ENCODE peak calls at places on chromosomes 13 and 19, in five cellular contexts. Q is IMR-90, J is K562, K is H1, Z is HepG2. U is an unnamed sample.

GRCh38 chr13:110305949-110306339 is 1.0 kb downstream of the COL4A1 start:
- DNase-seq in Z (no peak), K (no peak), J (no peak), Q (no peak), U (no peak)

GRCh38 chr19:19539738-19540703 is 2.0 kb downstream of the CILP2 start:
- DNase-seq in Z (no peak), J (peak; percentile 92), K (peak; percentile 94), Q (peak; percentile 46), U (peak; percentile 52)

GRCh38 chr19:19064811-19065745 is 1.3 kb downstream of the SLC25A42 start:
- DNase-seq in J (peak; percentile 54), Z (no peak), Q (no peak), K (no peak), U (no peak)

GRCh38 chr13:100089633-100090032 is 740 bp downstream of the PCCA start:
- DNase-seq in K (no peak), Q (peak; percentile 34), J (peak; percentile 10), Z (no peak), U (no peak)

GRCh38 chr19:15776991-15777787 is 10.3 kb upstream of the OR10H5 start:
- DNase-seq in Q (no peak), K (no peak), J (no peak), Z (no peak), U (no peak)

GRCh38 chr13:49292742-49293498 is 45.2 kb downstream of the CDADC1 start:
- DNase-seq in J (peak; percentile 78), K (no peak), Q (peak; percentile 96), Z (no peak), U (no peak)

GRCh38 chr13:42420304-42420703 is 148.4 kb downstream of the AKAP11 start:
- DNase-seq in K (no peak), J (no peak), Q (no peak), Z (no peak), U (no peak)

GRCh38 chr13:30033681-30034447 is 183.4 kb upstream of the UBL3 start:
- DNase-seq in Q (peak; percentile 97), J (no peak), Z (no peak), K (no peak), U (peak; percentile 29)

GRCh38 chr19:16575861-16576689 is 3.9 kb upstream of the SLC35E1 start:
- DNase-seq in Z (no peak), K (no peak), Q (no peak), J (no peak), U (no peak)

GRCh38 chr13:23044906-23045305 is 135.9 kb upstream of the SGCG start:
- DNase-seq in Z (no peak), Q (no peak), J (no peak), K (no peak), U (no peak)

GRCh38 chr13:71922191-71922590 is 55.2 kb upstream of the DACH1 start:
- DNase-seq in Q (no peak), J (no peak), Z (no peak), K (no peak), U (no peak)

GRCh38 chr13:66534561-66534960 is 695.6 kb downstream of the PCDH9 start:
- DNase-seq in Z (no peak), J (no peak), K (no peak), Q (peak; percentile 80), U (no peak)

GRCh38 chr19:23273594-23274412 is 23.6 kb upstream of the ZNF724 start:
- DNase-seq in Q (peak; percentile 85), K (peak; percentile 96), J (peak; percentile 70), Z (peak; percentile 88), U (peak; percentile 53)
- TF ChIP-seq RAD21 in Q (no peak), K (no peak), J (no peak), Z (no peak), U (no peak)

DNA sequence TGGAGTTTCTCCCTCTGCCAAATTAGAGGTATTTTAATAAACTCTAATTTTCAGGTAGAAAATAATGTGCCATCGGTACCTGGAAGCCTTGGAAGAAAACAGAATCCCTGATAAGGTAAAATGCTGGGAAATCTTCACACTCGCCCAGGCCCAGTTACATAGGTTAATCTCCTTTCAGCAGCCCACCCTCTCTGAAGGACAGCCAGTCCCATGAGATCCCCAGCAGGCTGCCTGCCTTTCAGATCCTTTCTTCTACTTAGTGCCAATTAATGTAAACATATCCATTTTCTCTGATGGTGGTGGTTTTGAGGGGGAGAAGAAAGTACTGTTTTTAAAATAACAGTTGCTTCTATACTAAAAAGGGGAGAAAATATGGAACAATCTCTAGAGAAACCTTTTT is 12.2 kb downstream of the SMAD9 start:
- DNase-seq in K (no peak), Z (no peak), J (no peak), Q (no peak), U (no peak)
- TF ChIP-seq MAFK in K (no peak), Z (no peak), J (no peak), Q (no peak), U (no peak)

GRCh38 chr19:32876919-32877285 is 7.3 kb upstream of the SLC7A9 start:
- DNase-seq in J (no peak), Q (peak; percentile 50), Z (no peak), K (peak; percentile 26), U (peak; percentile 70)
- TF ChIP-seq RAD21 in J (no peak), Q (no peak), Z (no peak), K (no peak), U (no peak)

DNA sequence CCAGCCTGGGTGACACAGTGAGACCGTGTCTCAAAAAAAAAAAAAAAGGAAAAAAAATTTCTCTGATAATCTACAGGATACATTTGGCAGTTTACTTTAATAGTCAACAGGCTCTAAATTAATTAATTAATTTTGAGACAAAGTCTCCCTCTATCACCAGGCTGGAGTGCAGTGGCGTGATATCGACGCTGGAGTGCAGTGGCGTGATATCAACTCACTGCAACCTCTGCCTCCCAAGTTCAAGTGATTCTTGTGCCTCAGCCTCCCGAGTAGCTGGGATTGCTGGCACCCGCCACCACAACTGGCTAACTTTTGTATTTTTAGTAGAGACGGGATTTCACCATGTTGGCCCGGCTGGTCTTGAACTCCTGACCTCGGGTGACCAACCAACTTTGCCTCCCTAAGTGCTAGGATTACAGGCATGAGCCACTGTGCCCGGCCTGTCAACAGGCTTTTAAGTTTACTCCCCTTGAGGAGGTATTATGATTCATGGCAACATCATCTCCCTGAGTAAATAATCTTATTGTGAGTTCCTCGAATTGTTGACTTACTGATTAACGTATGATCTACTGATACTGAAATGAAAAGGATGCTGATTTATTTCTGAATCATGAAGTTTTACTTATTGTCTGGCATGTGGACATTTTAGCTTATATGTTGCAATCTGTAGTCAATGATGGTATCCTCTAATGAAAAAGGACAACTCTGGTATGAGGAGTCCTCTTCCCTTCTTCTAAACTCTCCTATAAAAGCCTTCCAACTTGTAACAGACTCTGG is 21.3 kb upstream of the MTRF1 start:
- DNase-seq in Z (peak; percentile 73), Q (peak; percentile 88), J (no peak), K (no peak), U (peak; percentile 60)
- TF ChIP-seq MAFK in Z (no peak), Q (peak; percentile 9), J (no peak), K (no peak), U (peak; percentile 42)

GRCh38 chr13:59890064-59890463 is 273.7 kb downstream of the DIAPH3 start:
- DNase-seq in J (no peak), Q (peak; percentile 19), Z (no peak), K (no peak), U (no peak)
- TF ChIP-seq RAD21 in J (no peak), Q (no peak), Z (no peak), K (no peak), U (no peak)